ENCODE peak calls at places on chromosomes 6 and 20, in four cellular contexts. One of them, this sample, is unnamed.

GRCh38 chr20:3663031-3663701 is at the start of gene GFRA4:
- DNase-seq in fibroblast of the conjunctiva: no peak
- DNase-seq in activated naive CD4-positive, alpha-beta T cell: no peak
- DNase-seq in heart left ventricle: peak
- DNase-seq in this sample: no peak

GRCh38 chr6:35583893-35584688 is 71.4 kb upstream of the TULP1 start:
- DNase-seq in activated naive CD4-positive, alpha-beta T cell: peak
- DNase-seq in fibroblast of the conjunctiva: peak
- DNase-seq in heart left ventricle: peak
- DNase-seq in this sample: peak

GRCh38 chr20:56350842-56351241 is 7.9 kb upstream of the FAM210B start:
- DNase-seq in activated naive CD4-positive, alpha-beta T cell: no peak
- DNase-seq in heart left ventricle: no peak
- DNase-seq in fibroblast of the conjunctiva: no peak
- DNase-seq in this sample: no peak

GRCh38 chr20:61801857-61802442 is 263.7 kb downstream of the TAF4 start:
- DNase-seq in activated naive CD4-positive, alpha-beta T cell: no peak
- DNase-seq in fibroblast of the conjunctiva: no peak
- DNase-seq in heart left ventricle: no peak
- DNase-seq in this sample: no peak

GRCh38 chr6:101761124-101761601 is 367.7 kb downstream of the GRIK2 start:
- DNase-seq in activated naive CD4-positive, alpha-beta T cell: no peak
- DNase-seq in heart left ventricle: no peak
- DNase-seq in fibroblast of the conjunctiva: peak
- DNase-seq in this sample: peak

GRCh38 chr6:145882121-145882531 is 67.5 kb upstream of the FBXO30 start:
- DNase-seq in activated naive CD4-positive, alpha-beta T cell: no peak
- DNase-seq in fibroblast of the conjunctiva: no peak
- DNase-seq in heart left ventricle: no peak
- DNase-seq in this sample: no peak

GRCh38 chr6:27759930-27760329 is 152.3 kb downstream of the OR2B2 start:
- DNase-seq in fibroblast of the conjunctiva: no peak
- DNase-seq in heart left ventricle: no peak
- DNase-seq in activated naive CD4-positive, alpha-beta T cell: no peak
- DNase-seq in this sample: no peak

GRCh38 chr6:6686748-6687601 is 98.5 kb downstream of the LY86 start:
- DNase-seq in activated naive CD4-positive, alpha-beta T cell: no peak
- DNase-seq in fibroblast of the conjunctiva: no peak
- DNase-seq in heart left ventricle: peak
- DNase-seq in this sample: peak

GRCh38 chr6:37155394-37156312 is 14.3 kb upstream of the PIM1 start:
- DNase-seq in fibroblast of the conjunctiva: no peak
- DNase-seq in heart left ventricle: no peak
- DNase-seq in activated naive CD4-positive, alpha-beta T cell: no peak
- DNase-seq in this sample: no peak

GRCh38 chr6:137044366-137045220 is at the start of gene IL20RA:
- DNase-seq in heart left ventricle: peak
- DNase-seq in activated naive CD4-positive, alpha-beta T cell: no peak
- DNase-seq in fibroblast of the conjunctiva: no peak
- DNase-seq in this sample: peak

GRCh38 chr6:37172991-37173572 is 3.1 kb downstream of the PIM1 start:
- DNase-seq in fibroblast of the conjunctiva: no peak
- DNase-seq in heart left ventricle: no peak
- DNase-seq in activated naive CD4-positive, alpha-beta T cell: no peak
- DNase-seq in this sample: no peak

GRCh38 chr6:159999240-159999671 is 30.4 kb downstream of the IGF2R start:
- DNase-seq in fibroblast of the conjunctiva: no peak
- DNase-seq in activated naive CD4-positive, alpha-beta T cell: no peak
- DNase-seq in heart left ventricle: no peak
- DNase-seq in this sample: no peak

GRCh38 chr6:136527831-136528230 is 22.4 kb downstream of the MAP7 start:
- DNase-seq in activated naive CD4-positive, alpha-beta T cell: no peak
- DNase-seq in heart left ventricle: no peak
- DNase-seq in fibroblast of the conjunctiva: no peak
- DNase-seq in this sample: no peak

GRCh38 chr6:43268782-43269272 is 25.5 kb downstream of the TTBK1 start:
- DNase-seq in activated naive CD4-positive, alpha-beta T cell: no peak
- DNase-seq in heart left ventricle: no peak
- DNase-seq in fibroblast of the conjunctiva: no peak
- DNase-seq in this sample: no peak

GRCh38 chr20:12058201-12058600 is 140.5 kb downstream of the BTBD3 start:
- DNase-seq in fibroblast of the conjunctiva: no peak
- DNase-seq in heart left ventricle: no peak
- DNase-seq in activated naive CD4-positive, alpha-beta T cell: no peak
- DNase-seq in this sample: no peak

GRCh38 chr6:23417133-23417532 is 708.9 kb upstream of the NRSN1 start:
- DNase-seq in activated naive CD4-positive, alpha-beta T cell: no peak
- DNase-seq in fibroblast of the conjunctiva: no peak
- DNase-seq in heart left ventricle: no peak
- DNase-seq in this sample: no peak

GRCh38 chr6:105087571-105088211 is 92.1 kb downstream of the POPDC3 start:
- DNase-seq in activated naive CD4-positive, alpha-beta T cell: no peak
- DNase-seq in fibroblast of the conjunctiva: peak
- DNase-seq in heart left ventricle: no peak
- DNase-seq in this sample: peak

GRCh38 chr6:139430897-139431601 is 56.6 kb upstream of the CITED2 start:
- DNase-seq in fibroblast of the conjunctiva: no peak
- DNase-seq in activated naive CD4-positive, alpha-beta T cell: no peak
- DNase-seq in heart left ventricle: no peak
- DNase-seq in this sample: no peak

GRCh38 chr6:16496982-16497823 is 258.8 kb downstream of the GMPR start:
- DNase-seq in activated naive CD4-positive, alpha-beta T cell: no peak
- DNase-seq in heart left ventricle: no peak
- DNase-seq in fibroblast of the conjunctiva: no peak
- DNase-seq in this sample: no peak

This sample was measured in body of pancreas.